ENCODE peak calls at places on chromosome 12, in five cellular contexts. U is GM12878, E is SK-N-SH, Q is HepG2, D is K562. T is an unnamed sample.

GRCh38 chr12:104172564-104172935 is 34.5 kb upstream of the NFYB start:
- DNase-seq in U (no peak), E (no peak), Q (no peak), D (no peak), T (no peak)

GRCh38 chr12:5715076-5715475 is 230.0 kb downstream of the ANO2 start:
- DNase-seq in D (no peak), U (no peak), E (no peak), Q (peak; percentile 6), T (no peak)

GRCh38 chr12:108826807-108827721 is 30.3 kb downstream of the SSH1 start:
- DNase-seq in D (no peak), U (no peak), E (peak; percentile 43), Q (no peak), T (no peak)

GRCh38 chr12:11981174-11981733 is 89.5 kb upstream of the BCL2L14 start:
- DNase-seq in U (peak; percentile 98), E (no peak), Q (no peak), D (no peak), T (no peak)

GRCh38 chr12:52523825-52524224 is 3.6 kb upstream of the KRT5 start:
- DNase-seq in E (no peak), Q (no peak), U (no peak), D (no peak), T (no peak)

GRCh38 chr12:51023625-51024395 is 2.4 kb downstream of the SLC11A2 start:
- DNase-seq in Q (peak; percentile 34), D (no peak), E (no peak), U (no peak), T (no peak)

GRCh38 chr12:15801770-15802393 is 12.7 kb upstream of the EPS8 start:
- DNase-seq in Q (no peak), U (no peak), D (no peak), E (no peak), T (no peak)

GRCh38 chr12:95605087-95605486 is 53.8 kb upstream of the USP44 start:
- DNase-seq in E (no peak), D (no peak), Q (no peak), U (no peak), T (no peak)

GRCh38 chr12:48279096-48279495 is 71.6 kb downstream of the ZNF641 start:
- DNase-seq in D (no peak), U (no peak), Q (no peak), E (no peak), T (no peak)

GRCh38 chr12:27865421-27865820 is 85.4 kb upstream of the MANSC4 start:
- DNase-seq in Q (no peak), U (no peak), E (no peak), D (no peak), T (no peak)

GRCh38 chr12:45615268-45615667 is 114.2 kb upstream of the ARID2 start:
- DNase-seq in U (no peak), D (no peak), Q (no peak), E (peak; percentile 41), T (peak; percentile 32)

GRCh38 chr12:7859552-7859951 is 13.2 kb downstream of the SLC2A14 start:
- DNase-seq in E (no peak), Q (no peak), U (no peak), D (no peak), T (no peak)

GRCh38 chr12:12592930-12593329 is 18.7 kb upstream of the CREBL2 start:
- DNase-seq in Q (peak; percentile 56), E (no peak), U (no peak), D (no peak), T (no peak)

GRCh38 chr12:65510584-65511050 is 232.1 kb downstream of the MSRB3 start:
- DNase-seq in E (no peak), D (no peak), U (no peak), Q (peak; percentile 88), T (peak; percentile 24)

GRCh38 chr12:94570161-94570560 is 80.2 kb downstream of the TMCC3 start:
- DNase-seq in Q (no peak), E (no peak), U (no peak), D (no peak), T (no peak)

GRCh38 chr12:21704847-21705246 is 47.2 kb upstream of the LDHB start:
- DNase-seq in U (no peak), D (no peak), E (no peak), Q (no peak), T (no peak)

GRCh38 chr12:4991373-4991772 is 52.3 kb upstream of the KCNA5 start:
- DNase-seq in E (no peak), U (no peak), Q (no peak), D (no peak), T (no peak)

GRCh38 chr12:55724940-55725309 is 3.9 kb downstream of the CD63 start:
- DNase-seq in E (no peak), Q (no peak), D (no peak), U (no peak), T (no peak)

GRCh38 chr12:5213990-5214389 is 170.3 kb downstream of the KCNA5 start:
- DNase-seq in E (no peak), Q (peak; percentile 14), U (no peak), D (no peak), T (no peak)

GRCh38 chr12:124480469-124481256 is 86.7 kb downstream of the NCOR2 start:
- DNase-seq in Q (peak; percentile 71), D (peak; percentile 36), U (peak; percentile 84), E (peak; percentile 85), T (no peak)

GRCh38 chr12:80848858-80849257 is 88.9 kb downstream of the LIN7A start:
- DNase-seq in U (no peak), E (no peak), D (no peak), Q (no peak), T (no peak)

GRCh38 chr12:30422844-30423243 is 272.8 kb downstream of the IPO8 start:
- DNase-seq in U (no peak), E (no peak), D (no peak), Q (no peak), T (no peak)

GRCh38 chr12:6916426-6917200 is 2.2 kb downstream of the ENO2 start:
- DNase-seq in Q (no peak), D (no peak), E (no peak), U (no peak), T (no peak)

GRCh38 chr12:78185109-78185508 is 354.4 kb downstream of the NAV3 start:
- DNase-seq in Q (no peak), E (no peak), U (no peak), D (no peak), T (no peak)

GRCh38 chr12:47715393-47715876 is 9.6 kb upstream of the RPAP3 start:
- DNase-seq in Q (peak; percentile 76), D (peak; percentile 62), U (no peak), E (peak; percentile 63), T (peak; percentile 71)

GRCh38 chr12:26523708-26524150 is 309.3 kb downstream of the ITPR2 start:
- DNase-seq in U (no peak), Q (no peak), E (peak; percentile 67), D (no peak), T (no peak)

GRCh38 chr12:85836716-85837100 is 499 bp upstream of the RASSF9 start:
- DNase-seq in D (no peak), E (no peak), Q (no peak), U (no peak), T (no peak)

GRCh38 chr12:105279460-105280056 is 43.6 kb upstream of the APPL2 start:
- DNase-seq in Q (peak; percentile 22), E (peak; percentile 16), D (peak; percentile 25), U (no peak), T (peak; percentile 20)

GRCh38 chr12:115468087-115468510 is 784.1 kb upstream of the TBX3 start:
- DNase-seq in E (no peak), U (no peak), D (no peak), Q (peak; percentile 88), T (no peak)

GRCh38 chr12:95481072-95481471 is 7.1 kb downstream of the METAP2 start:
- DNase-seq in D (no peak), U (no peak), Q (no peak), E (no peak), T (no peak)

GRCh38 chr12:54033980-54034783 is 1.3 kb downstream of the HOXC5 start:
- DNase-seq in Q (no peak), U (no peak), E (peak; percentile 83), D (no peak), T (no peak)

GRCh38 chr12:132437252-132438138 is 52.5 kb upstream of the FBRSL1 start:
- DNase-seq in D (no peak), E (no peak), U (no peak), Q (peak; percentile 29), T (no peak)

DNA sequence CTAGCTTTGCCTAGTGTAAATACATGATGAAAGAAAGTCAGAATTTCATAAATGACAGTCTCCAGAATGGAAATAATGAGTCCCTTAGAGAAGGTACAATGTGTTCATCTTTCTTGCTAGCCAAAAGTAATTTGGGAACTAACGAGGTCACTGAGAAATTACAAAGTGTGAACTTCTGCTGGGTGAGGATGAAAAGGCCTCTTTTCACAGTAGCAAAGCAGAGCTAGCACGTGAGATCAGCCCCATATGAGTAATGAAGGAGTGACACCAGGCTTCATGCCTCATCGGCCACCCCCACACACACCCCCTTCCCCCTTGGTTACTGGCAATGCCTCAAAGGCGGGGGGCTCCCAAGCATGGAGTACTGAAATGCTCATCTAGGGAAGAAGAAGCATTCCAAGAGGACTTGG is 180.7 kb upstream of the EEA1 start:
- DNase-seq in E (no peak), U (no peak), Q (no peak), D (no peak), T (no peak)
- TF ChIP-seq FOXM1 in E (no peak), U (no peak), Q (no peak), D (no peak), T (no peak)

GRCh38 chr12:42756841-42757661 is 167.5 kb upstream of the PRICKLE1 start:
- DNase-seq in D (no peak), U (no peak), Q (no peak), E (no peak), T (no peak)
- TF ChIP-seq FOXM1 in D (no peak), U (no peak), Q (no peak), E (peak; percentile 42), T (no peak)

GRCh38 chr12:68564166-68564565 is 46.5 kb upstream of the RAP1B start:
- DNase-seq in D (no peak), E (no peak), Q (no peak), U (no peak), T (no peak)

GRCh38 chr12:68561830-68562229 is 48.9 kb upstream of the RAP1B start:
- DNase-seq in E (no peak), Q (no peak), U (no peak), D (no peak), T (no peak)

GRCh38 chr12:68559984-68560822 is 50.5 kb upstream of the RAP1B start:
- DNase-seq in E (no peak), Q (no peak), D (no peak), U (no peak), T (no peak)

GRCh38 chr12:68559246-68559645 is 51.5 kb upstream of the RAP1B start:
- DNase-seq in U (no peak), D (no peak), Q (no peak), E (no peak), T (no peak)

DNA sequence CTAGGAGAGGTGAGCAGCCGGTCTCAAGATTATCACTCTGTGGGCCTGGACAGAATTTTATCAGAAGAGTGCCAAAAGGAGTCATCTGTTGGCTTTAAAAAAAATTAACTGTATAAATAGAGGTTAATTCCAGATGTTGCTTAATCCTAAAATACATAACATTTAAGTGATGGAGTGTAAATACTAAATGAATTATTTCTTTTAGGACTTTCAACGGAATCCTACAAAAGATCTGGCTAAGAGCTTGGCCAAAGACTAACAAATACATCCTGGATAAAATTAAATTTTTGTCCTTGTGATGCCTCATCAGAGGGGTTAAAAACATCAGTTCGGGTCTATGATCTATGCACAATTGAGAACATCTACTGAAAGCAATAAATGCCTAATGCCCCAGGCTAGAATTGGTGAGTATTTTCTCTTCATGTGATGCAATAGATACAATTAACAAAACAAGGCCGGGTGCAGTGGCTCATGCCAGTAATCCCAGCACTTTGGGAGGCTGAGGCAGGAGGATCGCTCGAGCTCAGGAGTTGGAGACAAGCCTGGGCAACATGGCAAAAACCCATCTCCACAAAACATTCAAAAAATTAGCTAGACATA is 49.8 kb upstream of the RAP1B start:
- DNase-seq in Q (no peak), E (no peak), D (no peak), U (no peak), T (no peak)
- TF ChIP-seq FOXM1 in Q (no peak), E (no peak), D (no peak), U (no peak), T (no peak)

GRCh38 chr12:2876431-2877046 is 435 bp downstream of the FOXM1 start:
- DNase-seq in E (no peak), D (peak; percentile 40), U (no peak), Q (no peak), T (peak; percentile 44)
- TF ChIP-seq FOXM1 in E (no peak), D (no peak), U (no peak), Q (no peak), T (no peak)

T was measured in HEK293T.